ENCODE peak calls at places on chromosomes 3 and 15, in eight cellular contexts. M is CD8-positive, alpha-beta T cell; J is tibial nerve; P is PC-9; N is spleen; U is GM23248; H is transverse colon; F is CD8-positive, alpha-beta memory T cell. G is an unnamed sample.

GRCh38 chr3:119700269-119700919 is 2.4 kb upstream of the CFAP91 start:
- DNase-seq in F (no peak), N (no peak), M (peak; percentile 6), U (peak; percentile 30), P (peak; percentile 46), H (peak; percentile 13), J (no peak), G (no peak)

GRCh38 chr3:14565791-14566588 is 25.8 kb upstream of the GRIP2 start:
- DNase-seq in H (no peak), F (no peak), J (no peak), P (no peak), M (no peak), U (peak; percentile 41), N (no peak), G (no peak)

GRCh38 chr15:67134577-67135492 is 69.4 kb downstream of the SMAD3 start:
- DNase-seq in J (no peak), U (no peak), F (no peak), M (peak; percentile 28), P (no peak), N (no peak), H (no peak), G (no peak)

GRCh38 chr3:8500208-8500961 is 1.2 kb upstream of the LMCD1 start:
- DNase-seq in H (no peak), N (no peak), J (no peak), P (peak; percentile 95), M (no peak), F (no peak), U (peak; percentile 61), G (no peak)

GRCh38 chr3:56254835-56255234 is 213.4 kb downstream of the ERC2 start:
- DNase-seq in J (no peak), F (no peak), N (no peak), H (no peak), P (no peak), M (no peak), U (peak; percentile 18), G (no peak)

GRCh38 chr3:7410782-7411181 is 549.9 kb downstream of the GRM7 start:
- DNase-seq in N (no peak), H (no peak), F (no peak), U (no peak), P (no peak), J (no peak), M (no peak), G (no peak)

GRCh38 chr15:61228025-61228901 is 839 bp downstream of the RORA start:
- DNase-seq in H (no peak), M (no peak), F (no peak), P (no peak), U (peak; percentile 62), J (no peak), N (no peak), G (peak; percentile 24)

GRCh38 chr15:74050127-74050526 is 32.2 kb downstream of the GOLGA6A start:
- DNase-seq in N (no peak), H (no peak), P (no peak), M (no peak), F (no peak), U (no peak), J (no peak), G (no peak)

GRCh38 chr3:31041161-31041978 is 146.9 kb upstream of the GADL1 start:
- DNase-seq in H (no peak), J (no peak), F (no peak), U (peak; percentile 66), N (no peak), M (no peak), P (peak; percentile 96), G (no peak)

GRCh38 chr3:170711786-170712185 is 125.9 kb upstream of the SLC7A14 start:
- DNase-seq in F (no peak), U (peak; percentile 8), M (no peak), H (no peak), J (no peak), N (no peak), P (no peak), G (no peak)

GRCh38 chr3:30124435-30125390 is 481.7 kb upstream of the TGFBR2 start:
- DNase-seq in P (no peak), M (no peak), J (no peak), U (peak; percentile 57), F (no peak), N (no peak), H (no peak), G (peak; percentile 25)

GRCh38 chr15:83947156-83947555 is 288.4 kb upstream of the GOLGA6L4 start:
- DNase-seq in M (no peak), U (no peak), N (no peak), P (no peak), F (no peak), H (no peak), J (no peak), G (no peak)

GRCh38 chr15:60729850-60730458 is 251.0 kb upstream of the ICE2 start:
- DNase-seq in M (no peak), P (no peak), U (no peak), H (no peak), N (no peak), F (no peak), J (no peak), G (no peak)

GRCh38 chr3:195809291-195809785 is 2.4 kb downstream of the MUC4 start:
- DNase-seq in M (no peak), H (peak; percentile 79), J (no peak), U (no peak), N (peak; percentile 46), F (no peak), P (no peak), G (no peak)

GRCh38 chr15:99511865-99512632 is 53.7 kb upstream of the MEF2A start:
- DNase-seq in H (no peak), J (no peak), P (no peak), F (no peak), U (peak; percentile 44), M (no peak), N (peak; percentile 72), G (peak; percentile 59)

GRCh38 chr15:70569718-70570231 is 193.6 kb downstream of the UACA start:
- DNase-seq in H (no peak), N (no peak), F (no peak), P (peak; percentile 76), J (no peak), M (no peak), U (no peak), G (no peak)

GRCh38 chr3:123739754-123740153 is 144.4 kb downstream of the MYLK start:
- DNase-seq in H (peak; percentile 42), J (no peak), U (peak; percentile 89), P (no peak), F (no peak), N (no peak), M (no peak), G (no peak)

GRCh38 chr15:100189849-100190248 is 151.9 kb downstream of the ADAMTS17 start:
- DNase-seq in U (no peak), M (no peak), P (no peak), J (no peak), F (no peak), H (no peak), N (peak; percentile 19), G (no peak)

GRCh38 chr3:70833510-70833835 is 521.0 kb upstream of the MDFIC2 start:
- DNase-seq in U (peak; percentile 2), P (no peak), J (no peak), F (no peak), M (no peak), N (no peak), H (no peak), G (no peak)

GRCh38 chr3:50983887-50984286 is 309.2 kb downstream of the DOCK3 start:
- DNase-seq in P (no peak), F (no peak), U (no peak), J (no peak), H (no peak), N (no peak), M (no peak), G (no peak)

GRCh38 chr15:40776537-40777141 is 6.9 kb downstream of the C15orf62 start:
- DNase-seq in F (peak; percentile 56), M (peak; percentile 46), P (peak; percentile 89), N (peak; percentile 79), H (no peak), U (peak; percentile 96), J (peak; percentile 14), G (peak; percentile 77)

GRCh38 chr3:36679384-36680200 is 84.8 kb downstream of the DCLK3 start:
- DNase-seq in F (no peak), P (peak; percentile 62), U (peak; percentile 91), H (no peak), N (no peak), M (no peak), J (no peak), G (no peak)

GRCh38 chr15:23372284-23372683 is 17.7 kb downstream of the GOLGA8S start:
- DNase-seq in P (no peak), H (no peak), U (no peak), M (no peak), J (no peak), F (no peak), N (no peak), G (no peak)

GRCh38 chr15:96335429-96335807 is 4.9 kb downstream of the NR2F2 start:
- DNase-seq in U (peak; percentile 43), J (no peak), N (no peak), P (no peak), F (no peak), M (no peak), H (peak; percentile 7), G (no peak)

GRCh38 chr3:177195941-177196472 is 1.3 kb downstream of the TBL1XR1 start:
- DNase-seq in F (no peak), U (peak; percentile 45), H (no peak), N (no peak), M (peak; percentile 26), P (no peak), J (no peak), G (no peak)

GRCh38 chr15:59522988-59523461 is 85.0 kb downstream of the FAM81A start:
- DNase-seq in N (peak; percentile 81), M (peak; percentile 84), H (no peak), J (no peak), P (no peak), F (peak; percentile 15), U (no peak), G (no peak)

GRCh38 chr15:73464602-73465001 is 21.6 kb downstream of the REC114 start:
- DNase-seq in F (no peak), J (no peak), N (no peak), H (no peak), U (no peak), P (no peak), M (no peak), G (no peak)

GRCh38 chr15:38597221-38597800 is 32.7 kb upstream of the RASGRP1 start:
- DNase-seq in J (no peak), F (no peak), N (no peak), H (no peak), M (no peak), U (no peak), P (no peak), G (no peak)
- H3K27me3 ChIP-seq in J (no peaks in the 10 kb centered on the region), F (no peaks in the 10 kb centered on the region), N (no peaks in the 10 kb centered on the region), H (no peaks in the 10 kb centered on the region), M (no peaks in the 10 kb centered on the region), U (peaks cover 50% of the 10 kb centered on the region), P (no peaks in the 10 kb centered on the region), G (peaks cover 6% of the 10 kb centered on the region)

GRCh38 chr15:101547737-101548136 is 58.2 kb upstream of the PCSK6 start:
- DNase-seq in M (no peak), H (no peak), J (no peak), U (no peak), N (no peak), P (no peak), F (no peak), G (no peak)
- H3K27me3 ChIP-seq in M (no peaks in the 10 kb centered on the region), H (peaks cover 10% of the 10 kb centered on the region), J (no peaks in the 10 kb centered on the region), U (peaks cover 37% of the 10 kb centered on the region), N (no peaks in the 10 kb centered on the region), P (no peaks in the 10 kb centered on the region), F (no peaks in the 10 kb centered on the region), G (peaks cover 6% of the 10 kb centered on the region)

GRCh38 chr3:127975630-127976029 is 60.6 kb downstream of the KBTBD12 start:
- DNase-seq in N (no peak), P (no peak), J (no peak), H (no peak), U (no peak), M (no peak), F (no peak), G (no peak)
- H3K27me3 ChIP-seq in N (no peaks in the 10 kb centered on the region), P (no peaks in the 10 kb centered on the region), J (no peaks in the 10 kb centered on the region), H (peaks cover 8% of the 10 kb centered on the region), U (peaks cover 36% of the 10 kb centered on the region), M (no peaks in the 10 kb centered on the region), F (no peaks in the 10 kb centered on the region), G (no peaks in the 10 kb centered on the region)

GRCh38 chr3:193357291-193357690 is 21.3 kb downstream of the ATP13A5 start:
- DNase-seq in J (no peak), M (no peak), F (no peak), U (no peak), N (no peak), P (no peak), H (no peak), G (no peak)
- H3K27me3 ChIP-seq in J (no peaks in the 10 kb centered on the region), M (no peaks in the 10 kb centered on the region), F (no peaks in the 10 kb centered on the region), U (no peaks in the 10 kb centered on the region), N (no peaks in the 10 kb centered on the region), P (peaks cover 73% of the 10 kb centered on the region), H (no peaks in the 10 kb centered on the region), G (no peaks in the 10 kb centered on the region)